ENCODE peak calls at places on chromosomes 16 and 17, in seven cellular contexts. C is endothelial cell, N is progenitor cell of endocrine pancreas, R is OCI-M1, W is transverse colon, B is DMS 273 treated with DMSO at 0.1 percent for 48 hours, Y is A172. T is an unnamed sample.

GRCh38 chr16:57911711-57912110 is 59.2 kb downstream of the CNGB1 start:
- DNase-seq in C (no peak), N (no peak), R (no peak), W (no peak), B (no peak), Y (no peak), T (no peak)

GRCh38 chr17:74049167-74049797 is 154.2 kb upstream of the RPL38 start:
- DNase-seq in C (no peak), N (no peak), R (no peak), W (no peak), B (no peak), Y (no peak), T (no peak)

GRCh38 chr16:20928774-20929411 is 28.3 kb downstream of the LYRM1 start:
- DNase-seq in C (no peak), N (no peak), R (no peak), W (no peak), B (no peak), Y (no peak), T (no peak)

GRCh38 chr16:383326-384020 is 1.7 kb upstream of the PGAP6 start:
- DNase-seq in C (no peak), N (no peak), R (no peak), W (peak; percentile 82), B (no peak), Y (no peak), T (no peak)

GRCh38 chr16:85757341-85757822 is 6.5 kb upstream of the C16orf74 start:
- DNase-seq in C (no peak), N (no peak), R (no peak), W (no peak), B (no peak), Y (peak; percentile 42), T (peak; percentile 61)

GRCh38 chr17:2068589-2069051 is 13.7 kb downstream of the HIC1 start:
- DNase-seq in C (no peak), N (no peak), R (no peak), W (no peak), B (peak; percentile 32), Y (peak; percentile 87), T (peak; percentile 82)

GRCh38 chr17:6994666-6995246 is 1.1 kb upstream of the ALOX12 start:
- DNase-seq in C (no peak), N (no peak), R (peak; percentile 67), W (no peak), B (no peak), Y (no peak), T (peak; percentile 41)

GRCh38 chr16:57749872-57750452 is 14.4 kb downstream of the KATNB1 start:
- DNase-seq in C (no peak), N (no peak), R (no peak), W (no peak), B (no peak), Y (no peak), T (no peak)

GRCh38 chr17:46818319-46818928 is at the start of gene WNT3:
- DNase-seq in C (peak; percentile 49), N (no peak), R (no peak), W (peak; percentile 16), B (no peak), Y (no peak), T (peak; percentile 32)

GRCh38 chr16:2150418-2151187 is 2.2 kb downstream of the RAB26 start:
- DNase-seq in C (no peak), N (no peak), R (peak; percentile 63), W (peak; percentile 62), B (peak; percentile 98), Y (no peak), T (peak; percentile 52)

GRCh38 chr17:68782829-68783228 is 172.4 kb downstream of the ABCA8 start:
- DNase-seq in C (no peak), N (no peak), R (no peak), W (no peak), B (no peak), Y (no peak), T (peak; percentile 22)

GRCh38 chr16:80058236-80058635 is 457.7 kb upstream of the MAF start:
- DNase-seq in C (no peak), N (no peak), R (no peak), W (peak; percentile 22), B (no peak), Y (no peak), T (no peak)

GRCh38 chr16:75296606-75297005 is 45.2 kb upstream of the BCAR1 start:
- DNase-seq in C (no peak), N (no peak), R (no peak), W (no peak), B (no peak), Y (no peak), T (peak; percentile 30)

T was measured in EL.